ENCODE peak calls at places on chromosomes 4 and X, in five cellular contexts. A is K562, X is HepG2, S is A549, U is H1. G is an unnamed sample.

GRCh38 chrX:93977641-93978040 is 303.6 kb downstream of the FAM133A start:
- DNase-seq in S (no peak), U (no peak), X (no peak), A (no peak), G (no peak)

GRCh38 chr4:10722957-10723356 is 38.4 kb upstream of the CLNK start:
- DNase-seq in S (no peak), X (no peak), A (no peak), U (no peak), G (no peak)

GRCh38 chr4:132540268-132540667 is 608.8 kb upstream of the PCDH10 start:
- DNase-seq in X (no peak), A (no peak), S (no peak), U (no peak), G (no peak)

GRCh38 chr4:900721-901120 is 31.4 kb downstream of the GAK start:
- DNase-seq in S (no peak), A (no peak), X (no peak), U (no peak), G (no peak)

GRCh38 chr4:42786350-42787070 is 106.0 kb upstream of the GRXCR1 start:
- DNase-seq in U (no peak), X (no peak), S (no peak), A (no peak), G (no peak)

GRCh38 chrX:40086569-40087335 is 11.0 kb downstream of the BCOR start:
- DNase-seq in U (no peak), S (no peak), A (no peak), X (no peak), G (peak; percentile 77)

GRCh38 chr4:62709618-62710252 is 1509.6 kb downstream of the ADGRL3 start:
- DNase-seq in U (no peak), S (peak; percentile 6), X (peak; percentile 34), A (no peak), G (peak; percentile 0)

GRCh38 chr4:95007998-95008397 is 250.2 kb downstream of the BMPR1B start:
- DNase-seq in S (no peak), U (no peak), X (no peak), A (no peak), G (no peak)

GRCh38 chrX:42022158-42022557 is 98.8 kb upstream of the CASK start:
- DNase-seq in S (no peak), U (no peak), A (no peak), X (no peak), G (no peak)

GRCh38 chr4:54439831-54440243 is 210.7 kb downstream of the PDGFRA start:
- DNase-seq in X (no peak), S (no peak), A (peak; percentile 25), U (no peak), G (peak; percentile 41)

GRCh38 chr4:166724369-166724768 is 509.9 kb downstream of the SPOCK3 start:
- DNase-seq in S (no peak), U (no peak), X (no peak), A (no peak), G (no peak)

GRCh38 chrX:3815896-3816664 is 102.6 kb upstream of the PRKX start:
- DNase-seq in A (peak; percentile 41), S (peak; percentile 42), X (peak; percentile 36), U (no peak), G (peak; percentile 12)

GRCh38 chr4:105674011-105674410 is 34.5 kb downstream of the INTS12 start:
- DNase-seq in A (no peak), S (no peak), U (no peak), X (no peak), G (no peak)

GRCh38 chrX:104351173-104351769 is 96.5 kb upstream of the ESX1 start:
- DNase-seq in A (no peak), U (no peak), S (peak; percentile 61), X (no peak), G (peak; percentile 82)

GRCh38 chrX:134693644-134694043 is 35.4 kb upstream of the PLAC1 start:
- DNase-seq in A (no peak), X (no peak), S (no peak), U (no peak), G (no peak)

GRCh38 chr4:121668368-121669162 is 28.2 kb downstream of the ANXA5 start:
- DNase-seq in U (no peak), A (no peak), S (no peak), X (no peak), G (peak; percentile 99)

GRCh38 chr4:85953651-85954018 is 406.2 kb downstream of the MAPK10 start:
- DNase-seq in S (peak; percentile 74), A (no peak), X (no peak), U (no peak), G (peak; percentile 19)

GRCh38 chr4:181254771-181255170 is 988.4 kb upstream of the TENM3 start:
- DNase-seq in S (no peak), U (no peak), X (no peak), A (no peak), G (no peak)

GRCh38 chr4:10074767-10075105 is 41.9 kb downstream of the WDR1 start:
- DNase-seq in U (no peak), S (peak; percentile 45), A (peak; percentile 44), X (no peak), G (peak; percentile 70)

GRCh38 chr4:113823291-113823659 is 61.7 kb upstream of the CAMK2D start:
- DNase-seq in X (no peak), U (no peak), A (no peak), S (no peak), G (peak; percentile 43)

GRCh38 chr4:1718095-1718850 is 2.9 kb downstream of the TMEM129 start:
- DNase-seq in U (no peak), X (no peak), S (no peak), A (no peak), G (no peak)

GRCh38 chr4:11765849-11766453 is 337.3 kb upstream of the HS3ST1 start:
- DNase-seq in X (peak; percentile 15), S (peak; percentile 37), A (peak; percentile 18), U (peak; percentile 17), G (peak; percentile 37)

GRCh38 chr4:2699534-2699933 is 56.6 kb downstream of the TNIP2 start:
- DNase-seq in A (no peak), U (no peak), X (no peak), S (no peak), G (no peak)

GRCh38 chr4:31645211-31645610 is 925.0 kb downstream of the PCDH7 start:
- DNase-seq in U (no peak), A (no peak), X (no peak), S (no peak), G (no peak)

GRCh38 chrX:134753185-134754008 is 95.1 kb upstream of the PLAC1 start:
- DNase-seq in U (no peak), A (no peak), S (peak; percentile 74), X (peak; percentile 1), G (peak; percentile 65)

GRCh38 chrX:86604620-86605019 is 456.4 kb downstream of the DACH2 start:
- DNase-seq in A (no peak), X (no peak), U (no peak), S (no peak), G (peak; percentile 6)

GRCh38 chr4:53055716-53056413 is 193.7 kb downstream of the RASL11B start:
- DNase-seq in X (peak; percentile 88), S (no peak), U (no peak), A (no peak), G (no peak)

GRCh38 chr4:183348706-183349659 is 26.8 kb upstream of the CLDN24 start:
- DNase-seq in U (no peak), X (no peak), A (peak; percentile 69), S (peak; percentile 47), G (peak; percentile 95)

GRCh38 chrX:40272141-40272540 is 174.4 kb upstream of the BCOR start:
- DNase-seq in U (no peak), A (no peak), X (no peak), S (no peak), G (no peak)

GRCh38 chr4:168604496-168605373 is 107.9 kb downstream of the PALLD start:
- DNase-seq in X (no peak), A (no peak), U (no peak), S (peak; percentile 32), G (peak; percentile 87)

GRCh38 chrX:12013220-12013619 is 125.1 kb upstream of the FRMPD4 start:
- DNase-seq in A (no peak), S (peak; percentile 62), X (no peak), U (no peak), G (peak; percentile 70)

GRCh38 chr4:166400270-166400894 is 527.3 kb downstream of the TLL1 start:
- DNase-seq in A (no peak), X (no peak), S (no peak), U (no peak), G (no peak)

GRCh38 chr4:36900446-36900987 is 344.0 kb upstream of the NWD2 start:
- DNase-seq in A (no peak), S (no peak), X (no peak), U (peak; percentile 7), G (no peak)

GRCh38 chr4:15906024-15906443 is 32.5 kb downstream of the FGFBP1 start:
- DNase-seq in A (peak; percentile 28), U (peak; percentile 80), S (peak; percentile 90), X (no peak), G (no peak)

GRCh38 chr4:1194028-1194900 is 21.9 kb upstream of the SPON2 start:
- DNase-seq in X (no peak), A (no peak), U (no peak), S (no peak), G (peak; percentile 49)

GRCh38 chr4:77599378-77599777 is 6.2 kb upstream of the CXCL13 start:
- DNase-seq in U (no peak), S (peak; percentile 34), X (peak; percentile 30), A (peak; percentile 39), G (peak; percentile 41)

GRCh38 chr4:105460306-105460705 is 13.6 kb downstream of the PPA2 start:
- DNase-seq in X (no peak), U (no peak), A (no peak), S (no peak), G (no peak)

GRCh38 chr4:16197842-16198241 is 28.4 kb downstream of the TAPT1 start:
- DNase-seq in U (no peak), X (no peak), S (no peak), A (no peak), G (no peak)

GRCh38 chr4:5683566-5683965 is 24.8 kb downstream of the EVC2 start:
- DNase-seq in X (no peak), S (no peak), A (no peak), U (no peak), G (no peak)
- H3K4me1 ChIP-seq in X (no peaks in the 10 kb centered on the region), S (no peaks in the 10 kb centered on the region), A (peaks cover 4% of the 10 kb centered on the region), U (no peaks in the 10 kb centered on the region), G (no peaks in the 10 kb centered on the region)

GRCh38 chr4:40307627-40308497 is 27.3 kb upstream of the CHRNA9 start:
- DNase-seq in U (no peak), X (no peak), S (no peak), A (peak; percentile 29), G (no peak)
- TF ChIP-seq MAFK in U (no peak), X (no peak), S (no peak), A (no peak), G (no peak)

GRCh38 chrX:13760428-13760827 is 25.9 kb downstream of the OFD1 start:
- DNase-seq in X (no peak), U (no peak), A (no peak), S (no peak), G (no peak)
- H3K4me1 ChIP-seq in X (no peaks in the 10 kb centered on the region), U (peaks cover 3% of the 10 kb centered on the region), A (no peaks in the 10 kb centered on the region), S (peaks cover 9% of the 10 kb centered on the region), G (no peaks in the 10 kb centered on the region)

GRCh38 chrX:141468940-141469339 is 115.6 kb downstream of the SPANXA1 start:
- DNase-seq in S (peak; percentile 54), U (no peak), X (no peak), A (no peak), G (peak; percentile 57)
- TF ChIP-seq MAFK in S (no peak), U (no peak), X (no peak), A (no peak), G (no peak)

DNA sequence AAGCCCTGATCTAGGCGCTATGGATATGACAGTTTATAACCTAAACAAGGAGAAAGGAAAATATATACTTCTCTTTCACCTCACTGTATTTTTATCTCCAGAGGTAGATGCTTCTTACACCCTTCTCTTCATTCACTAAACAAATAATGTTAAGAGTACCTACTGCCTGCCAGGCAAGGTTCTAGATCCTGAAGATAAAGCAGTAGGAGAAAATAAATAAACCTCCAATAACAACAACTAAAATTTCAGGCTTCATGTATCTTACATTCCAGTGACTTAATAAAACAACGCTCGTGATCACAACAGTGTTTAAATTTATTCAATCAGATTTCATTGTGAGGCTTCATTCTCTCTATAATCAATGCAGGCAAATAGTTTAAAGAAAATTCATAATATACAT is 20.6 kb downstream of the PDGFC start:
- DNase-seq in S (no peak), A (no peak), X (no peak), U (no peak), G (no peak)
- H3K4me1 ChIP-seq in S (peaks cover 51% of the 10 kb centered on the region), A (no peaks in the 10 kb centered on the region), X (peaks cover 45% of the 10 kb centered on the region), U (no peaks in the 10 kb centered on the region), G (peaks cover 11% of the 10 kb centered on the region)

G was measured in IMR-90.